ENCODE peak calls at places on chromosomes 12 and 14, in six cellular contexts. N is endothelial cell of umbilical vein; X is CD4-positive, alpha-beta memory T cell; F is Panc1; V is stomach; C is sigmoid colon. J is an unnamed sample. For H3K4me1, the result is how much of the 10 kb centered on the place peaks cover.

GRCh38 chr12:104991565-104992128 is 5.5 kb downstream of the NOPCHAP1 start:
- DNase-seq in N (no peak), X (no peak), F (no peak), V (no peak), C (no peak), J (no peak)

GRCh38 chr12:47066278-47067048 is 13.0 kb upstream of the PCED1B start:
- DNase-seq in N (no peak), X (no peak), F (no peak), V (no peak), C (no peak), J (peak)

GRCh38 chr14:99945732-99946651 is 119.2 kb upstream of the EVL start:
- DNase-seq in N (no peak), X (peak), F (no peak), V (no peak), C (peak), J (no peak)

GRCh38 chr12:94336201-94336915 is 123.3 kb downstream of the CEP83 start:
- DNase-seq in N (peak), X (no peak), F (no peak), V (no peak), C (no peak), J (no peak)

GRCh38 chr14:104352493-104353220 is 214.3 kb downstream of the KIF26A start:
- DNase-seq in N (no peak), X (no peak), F (no peak), V (peak), C (peak), J (no peak)

GRCh38 chr14:101322223-101322622 is 239.1 kb upstream of the DIO3 start:
- DNase-seq in N (no peak), X (no peak), F (no peak), V (no peak), C (no peak), J (no peak)

GRCh38 chr12:121248611-121249010 is 38.7 kb downstream of the P2RX4 start:
- DNase-seq in N (no peak), X (no peak), F (no peak), V (peak), C (no peak), J (no peak)

GRCh38 chr12:69739287-69740191 is 879 bp downstream of the RAB3IP start:
- DNase-seq in N (peak), X (peak), F (no peak), V (peak), C (peak), J (peak)

GRCh38 chr14:89851031-89851430 is 103.5 kb downstream of the EFCAB11 start:
- DNase-seq in N (no peak), X (no peak), F (no peak), V (no peak), C (no peak), J (no peak)

GRCh38 chr12:47876404-47876960 is 28.3 kb downstream of the VDR start:
- DNase-seq in N (no peak), X (no peak), F (no peak), V (no peak), C (no peak), J (no peak)

GRCh38 chr14:37843969-37844607 is 248.7 kb downstream of the TTC6 start:
- DNase-seq in N (no peak), X (no peak), F (no peak), V (no peak), C (no peak), J (no peak)

GRCh38 chr14:96242126-96242525 is 13.9 kb upstream of the BDKRB1 start:
- DNase-seq in N (no peak), X (no peak), F (no peak), V (no peak), C (no peak), J (no peak)

GRCh38 chr14:96508900-96509299 is 6.7 kb downstream of the PAPOLA start:
- DNase-seq in N (no peak), X (no peak), F (no peak), V (no peak), C (no peak), J (no peak)

GRCh38 chr12:2641209-2641608 is 153.6 kb upstream of the FKBP4 start:
- DNase-seq in N (peak), X (no peak), F (no peak), V (no peak), C (peak), J (peak)

GRCh38 chr12:460301-461230 is 827 bp downstream of the B4GALNT3 start:
- DNase-seq in N (no peak), X (peak), F (no peak), V (no peak), C (no peak), J (peak)

GRCh38 chr14:36522972-36523685 is 3.1 kb upstream of the NKX2-1 start:
- DNase-seq in N (no peak), X (no peak), F (no peak), V (no peak), C (no peak), J (no peak)

GRCh38 chr12:32586390-32586789 is 92.7 kb upstream of the DNM1L start:
- DNase-seq in N (peak), X (no peak), F (peak), V (no peak), C (no peak), J (no peak)

GRCh38 chr14:31380106-31380505 is 40.2 kb downstream of the HEATR5A start:
- DNase-seq in N (no peak), X (no peak), F (no peak), V (no peak), C (no peak), J (no peak)

GRCh38 chr14:63178912-63179311 is 25.3 kb upstream of the RHOJ start:
- DNase-seq in N (peak), X (no peak), F (no peak), V (no peak), C (no peak), J (no peak)

GRCh38 chr12:31321565-31322228 is 4.3 kb downstream of the SINHCAF start:
- DNase-seq in N (peak), X (no peak), F (no peak), V (no peak), C (no peak), J (no peak)

GRCh38 chr14:89625208-89625987 is 208.4 kb upstream of the FOXN3 start:
- DNase-seq in N (no peak), X (no peak), F (no peak), V (no peak), C (peak), J (peak)

GRCh38 chr12:15534322-15534721 is 212.0 kb downstream of the PTPRO start:
- DNase-seq in N (no peak), X (peak), F (no peak), V (no peak), C (no peak), J (no peak)

GRCh38 chr12:50088577-50089335 is 3.6 kb downstream of the SMARCD1 start:
- DNase-seq in N (peak), X (peak), F (no peak), V (peak), C (no peak), J (peak)

GRCh38 chr12:3604750-3605638 is 114.0 kb downstream of the PRMT8 start:
- DNase-seq in N (peak), X (no peak), F (no peak), V (peak), C (peak), J (peak)

GRCh38 chr12:49893753-49894752 is 9.6 kb downstream of the FAIM2 start:
- DNase-seq in N (peak), X (no peak), F (no peak), V (peak), C (peak), J (peak)

GRCh38 chr12:118850244-118850825 is 131.0 kb upstream of the SRRM4 start:
- DNase-seq in N (no peak), X (no peak), F (no peak), V (no peak), C (no peak), J (peak)

GRCh38 chr12:42056130-42056529 is 88.5 kb downstream of the GXYLT1 start:
- DNase-seq in N (no peak), X (no peak), F (no peak), V (no peak), C (no peak), J (no peak)

GRCh38 chr12:131740626-131741025 is 29.7 kb downstream of the SFSWAP start:
- DNase-seq in N (no peak), X (no peak), F (no peak), V (no peak), C (no peak), J (no peak)

GRCh38 chr12:18895946-18896345 is 158.0 kb downstream of the CAPZA3 start:
- DNase-seq in N (no peak), X (no peak), F (no peak), V (no peak), C (no peak), J (peak)

GRCh38 chr14:101119830-101120571 is 216.5 kb upstream of the RTL1 start:
- DNase-seq in N (no peak), X (no peak), F (no peak), V (peak), C (peak), J (no peak)

GRCh38 chr12:12008232-12008850 is 62.4 kb upstream of the BCL2L14 start:
- DNase-seq in N (no peak), X (peak), F (no peak), V (no peak), C (no peak), J (no peak)

GRCh38 chr12:107122452-107122958 is 29.2 kb upstream of the CRY1 start:
- DNase-seq in N (no peak), X (no peak), F (no peak), V (no peak), C (no peak), J (no peak)

GRCh38 chr12:32448581-32448980 is 49.2 kb downstream of the FGD4 start:
- DNase-seq in N (no peak), X (no peak), F (no peak), V (no peak), C (no peak), J (no peak)

GRCh38 chr12:63844391-63845341 is at the start of gene SRGAP1:
- DNase-seq in N (peak), X (no peak), F (no peak), V (peak), C (peak), J (peak)

GRCh38 chr14:75292886-75293285 is 14.3 kb downstream of the FOS start:
- DNase-seq in N (no peak), X (no peak), F (no peak), V (no peak), C (peak), J (no peak)
- H3K4me1 ChIP-seq in N (under half), X (under half), F (under half), V (under half), C (under half), J (under half)

GRCh38 chr14:92651106-92651792 is 97.2 kb downstream of the LGMN start:
- DNase-seq in N (no peak), X (peak), F (no peak), V (peak), C (no peak), J (no peak)

GRCh38 chr14:92653162-92653651 is 95.2 kb downstream of the LGMN start:
- DNase-seq in N (no peak), X (no peak), F (no peak), V (no peak), C (no peak), J (no peak)

GRCh38 chr14:92650581-92651105 is 97.8 kb downstream of the LGMN start:
- DNase-seq in N (no peak), X (no peak), F (no peak), V (no peak), C (no peak), J (no peak)

GRCh38 chr14:92652413-92653151 is 95.8 kb downstream of the LGMN start:
- DNase-seq in N (no peak), X (peak), F (no peak), V (no peak), C (no peak), J (no peak)

DNA sequence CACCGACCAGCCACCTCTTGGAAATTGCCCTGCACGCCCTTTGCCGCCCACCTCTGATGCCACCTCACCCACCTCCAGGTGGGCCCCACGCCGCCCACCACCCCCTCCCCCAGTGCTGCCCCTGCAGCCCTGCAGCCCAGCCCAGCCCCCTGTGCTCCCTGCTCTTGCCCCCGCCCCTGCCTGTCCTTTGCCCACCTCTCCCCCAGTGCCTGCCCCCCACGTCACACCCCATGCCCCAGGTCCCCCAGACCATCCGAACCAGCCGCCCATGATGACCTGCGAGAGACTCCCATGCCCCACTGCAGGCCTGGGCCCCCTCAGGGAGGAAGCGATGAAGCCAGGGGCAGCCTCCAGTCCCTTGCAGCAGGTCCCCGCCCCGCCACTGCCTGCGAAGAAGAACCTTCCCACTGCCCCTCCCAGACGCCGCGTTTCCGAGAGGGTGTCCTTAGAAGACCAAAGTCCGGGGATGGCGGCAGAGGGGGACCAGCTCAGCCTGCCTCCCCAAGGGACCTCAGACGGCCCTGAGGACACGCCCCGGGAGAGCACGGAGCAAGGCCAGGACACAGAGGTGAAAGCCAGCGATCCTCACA is 96.5 kb downstream of the LGMN start:
- DNase-seq in N (no peak), X (peak), F (no peak), V (peak), C (peak), J (peak)
- H3K4me1 ChIP-seq in N (under half), X (half or more), F (under half), V (under half), C (half or more), J (under half)

DNA sequence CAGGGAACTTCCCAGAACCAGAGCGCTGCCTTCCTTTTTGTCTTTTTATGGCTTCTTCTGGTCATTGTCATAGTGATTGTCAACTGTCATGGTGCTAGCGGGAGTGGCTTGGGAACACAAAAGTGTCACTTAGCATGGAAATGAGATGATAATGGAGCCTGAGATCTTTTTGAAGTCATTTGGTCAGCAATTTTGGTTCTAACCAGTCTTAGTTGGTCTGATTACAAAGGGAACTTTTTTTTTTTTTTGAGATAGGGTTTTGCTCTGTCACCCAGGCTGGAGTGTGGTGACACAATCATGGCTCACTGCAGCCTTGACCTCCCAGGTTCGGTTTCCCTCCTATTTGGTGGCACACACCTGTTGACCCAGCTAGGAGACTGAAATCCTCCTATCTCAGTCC is 62.6 kb upstream of the RPH3A start:
- DNase-seq in N (no peak), X (no peak), F (no peak), V (no peak), C (no peak), J (no peak)
- H3K4me1 ChIP-seq in N (under half), X (under half), F (under half), V (under half), C (under half), J (under half)

GRCh38 chr12:95368931-95369330 is 105.0 kb upstream of the METAP2 start:
- DNase-seq in N (no peak), X (no peak), F (no peak), V (no peak), C (no peak), J (no peak)
- H3K4me1 ChIP-seq in N (under half), X (under half), F (under half), V (under half), C (under half), J (under half)

J was measured in body of pancreas.